ENCODE peak calls at places on chromosomes 13 and 19, in seven cellular contexts. U is tibial nerve, I is tibial artery, Q is Peyer's patch, K is left ventricle myocardium inferior, N is ascending aorta, H is aorta. Y is an unnamed sample.
A peak's percentile ranks its signal among the peaks of the same experiment; 100 is the strongest.

GRCh38 chr19:18940791-18941627 is at the start of gene HOMER3:
- DNase-seq in U (peak; percentile 81), I (peak; percentile 74), Q (peak; percentile 86), K (peak; percentile 85), N (peak; percentile 87), H (peak; percentile 96), Y (no peak)

GRCh38 chr19:28140201-28140600 is 1072.8 kb downstream of the UQCRFS1 start:
- DNase-seq in U (no peak), I (no peak), Q (no peak), K (no peak), N (no peak), H (no peak), Y (no peak)

GRCh38 chr19:48433337-48433736 is 12.4 kb upstream of the GRWD1 start:
- DNase-seq in U (no peak), I (no peak), Q (no peak), K (no peak), N (no peak), H (no peak), Y (no peak)

GRCh38 chr13:59086147-59086546 is 1077.6 kb downstream of the DIAPH3 start:
- DNase-seq in U (no peak), I (no peak), Q (no peak), K (no peak), N (no peak), H (no peak), Y (no peak)

GRCh38 chr13:40485611-40486517 is 180.6 kb downstream of the FOXO1 start:
- DNase-seq in U (no peak), I (no peak), Q (no peak), K (no peak), N (peak; percentile 47), H (no peak), Y (no peak)

GRCh38 chr19:10000171-10000826 is 10.0 kb downstream of the COL5A3 start:
- DNase-seq in U (peak; percentile 82), I (peak; percentile 67), Q (peak; percentile 70), K (peak; percentile 61), N (peak; percentile 80), H (peak; percentile 83), Y (peak; percentile 80)

GRCh38 chr13:43196171-43196611 is 172.8 kb downstream of the DNAJC15 start:
- DNase-seq in U (no peak), I (no peak), Q (no peak), K (peak; percentile 41), N (no peak), H (no peak), Y (no peak)

GRCh38 chr19:13007292-13008045 is 12.2 kb downstream of the NFIX start:
- DNase-seq in U (peak; percentile 54), I (peak; percentile 80), Q (no peak), K (peak; percentile 73), N (peak; percentile 82), H (peak; percentile 90), Y (no peak)

GRCh38 chr19:33997690-33998089 is 174.6 kb upstream of the LSM14A start:
- DNase-seq in U (no peak), I (no peak), Q (no peak), K (no peak), N (no peak), H (no peak), Y (no peak)

GRCh38 chr19:39778763-39779162 is at the start of gene LEUTX:
- DNase-seq in U (no peak), I (no peak), Q (no peak), K (no peak), N (no peak), H (no peak), Y (no peak)

GRCh38 chr19:30640266-30640965 is 268.2 kb downstream of the ZNF536 start:
- DNase-seq in U (no peak), I (no peak), Q (no peak), K (no peak), N (peak; percentile 48), H (no peak), Y (no peak)

GRCh38 chr13:59946924-59947323 is 216.8 kb downstream of the DIAPH3 start:
- DNase-seq in U (no peak), I (no peak), Q (no peak), K (no peak), N (no peak), H (no peak), Y (no peak)

GRCh38 chr19:3151563-3152430 is 16.0 kb downstream of the GNA15 start:
- DNase-seq in U (no peak), I (no peak), Q (no peak), K (no peak), N (no peak), H (peak; percentile 43), Y (no peak)

GRCh38 chr13:19950374-19950773 is 8.2 kb upstream of the ZMYM2 start:
- DNase-seq in U (no peak), I (no peak), Q (no peak), K (no peak), N (no peak), H (no peak), Y (no peak)

GRCh38 chr19:18416778-18417249 is 2.4 kb upstream of the SSBP4 start:
- DNase-seq in U (peak; percentile 87), I (peak; percentile 93), Q (peak; percentile 80), K (peak; percentile 94), N (peak; percentile 96), H (peak; percentile 98), Y (no peak)

GRCh38 chr13:86846501-86846900 is 824.7 kb upstream of the SLITRK5 start:
- DNase-seq in U (no peak), I (no peak), Q (no peak), K (no peak), N (no peak), H (no peak), Y (no peak)

GRCh38 chr19:23762884-23763711 is 4.4 kb upstream of the ZNF681 start:
- DNase-seq in U (no peak), I (peak; percentile 24), Q (peak; percentile 82), K (peak; percentile 87), N (peak; percentile 92), H (peak; percentile 95), Y (peak; percentile 86)

GRCh38 chr13:110538632-110539031 is 22.9 kb downstream of the RAB20 start:
- DNase-seq in U (peak; percentile 43), I (peak; percentile 70), Q (no peak), K (peak; percentile 72), N (no peak), H (no peak), Y (no peak)

GRCh38 chr13:73803997-73804396 is 330.2 kb downstream of the KLF12 start:
- DNase-seq in U (no peak), I (no peak), Q (no peak), K (no peak), N (no peak), H (no peak), Y (no peak)

DNA sequence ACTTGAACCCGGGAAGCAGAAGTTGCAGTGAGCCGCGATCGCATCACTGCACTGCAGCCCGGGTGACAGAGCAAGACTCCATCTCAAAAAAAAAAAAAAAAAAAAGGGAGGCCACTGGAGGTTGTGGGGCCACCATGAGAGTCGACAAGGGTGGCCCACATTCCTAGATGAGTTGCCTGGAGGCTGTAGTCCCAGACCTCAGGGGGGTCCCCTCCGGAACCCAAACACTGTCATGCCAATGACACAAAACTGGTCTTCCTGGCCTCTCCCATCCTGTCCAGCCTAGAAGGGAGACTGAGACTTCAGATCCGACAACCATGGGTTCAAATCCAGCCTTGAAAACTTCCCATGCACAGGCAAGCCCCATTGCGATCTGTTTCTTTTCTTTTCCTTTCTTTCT is 14.7 kb downstream of the SPC24 start:
- DNase-seq in U (no peak), I (no peak), Q (no peak), K (no peak), N (no peak), H (no peak), Y (no peak)
- H3K4me1 ChIP-seq in U (peaks cover 60% of the 10 kb centered on the region), I (peaks cover 21% of the 10 kb centered on the region), Q (peaks cover 6% of the 10 kb centered on the region), K (peaks cover 74% of the 10 kb centered on the region), N (peaks cover 40% of the 10 kb centered on the region), H (no peaks in the 10 kb centered on the region), Y (peaks cover 10% of the 10 kb centered on the region)

GRCh38 chr13:33205804-33206221 is 79.7 kb downstream of the STARD13 start:
- DNase-seq in U (no peak), I (no peak), Q (no peak), K (no peak), N (peak; percentile 75), H (no peak), Y (no peak)
- H3K27ac ChIP-seq in U (peak overlapping the region; percentile 69), I (peak overlapping the region; percentile 81), Q (no peak overlapping the region), K (peak overlapping the region; percentile 87), N (peak overlapping the region; percentile 63), H (peak overlapping the region; percentile 91), Y (no peak overlapping the region)

DNA sequence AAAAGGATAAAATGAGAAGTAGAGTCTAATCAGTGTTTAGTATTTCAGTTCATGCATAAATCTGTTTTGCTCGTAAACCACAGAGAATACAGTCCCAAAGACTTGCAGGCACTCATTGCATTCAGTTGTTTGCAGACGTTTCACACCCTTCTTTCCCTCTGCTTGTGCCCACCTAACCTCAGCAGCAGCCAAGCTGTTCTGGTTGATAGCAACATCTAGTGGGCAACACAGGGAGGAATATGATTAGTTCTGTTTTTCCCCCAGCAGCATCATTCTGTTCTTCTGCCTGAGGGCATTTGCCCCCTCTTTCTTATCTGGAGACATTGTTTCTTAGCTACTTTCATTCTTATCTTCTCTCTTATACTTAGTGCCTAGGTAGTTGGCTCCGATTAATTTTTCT is 135.6 kb downstream of the PAN3 start:
- DNase-seq in U (no peak), I (no peak), Q (no peak), K (no peak), N (no peak), H (no peak), Y (no peak)
- H3K36me3 ChIP-seq in U (peaks cover 57% of the 10 kb centered on the region), I (peaks cover 15% of the 10 kb centered on the region), Q (no peaks in the 10 kb centered on the region), K (peaks cover 54% of the 10 kb centered on the region), N (peaks cover 21% of the 10 kb centered on the region), H (peaks cover 6% of the 10 kb centered on the region), Y (no peaks in the 10 kb centered on the region)

GRCh38 chr19:903266-903797 is 9.7 kb downstream of the R3HDM4 start:
- DNase-seq in U (no peak), I (no peak), Q (no peak), K (no peak), N (no peak), H (no peak), Y (no peak)
- H3K4me1 ChIP-seq in U (no peaks in the 10 kb centered on the region), I (no peaks in the 10 kb centered on the region), Q (peaks cover 4% of the 10 kb centered on the region), K (no peaks in the 10 kb centered on the region), N (no peaks in the 10 kb centered on the region), H (no peaks in the 10 kb centered on the region), Y (peaks cover 4% of the 10 kb centered on the region)

GRCh38 chr13:27650312-27650711 is 28.6 kb downstream of the POLR1D start:
- DNase-seq in U (no peak), I (no peak), Q (no peak), K (no peak), N (no peak), H (no peak), Y (no peak)
- H3K27ac ChIP-seq in U (no peak overlapping the region), I (no peak overlapping the region), Q (no peak overlapping the region), K (no peak overlapping the region), N (no peak overlapping the region), H (no peak overlapping the region), Y (no peak overlapping the region)

GRCh38 chr19:6710273-6711077 is 10.0 kb downstream of the C3 start:
- DNase-seq in U (no peak), I (no peak), Q (no peak), K (no peak), N (no peak), H (peak; percentile 70), Y (no peak)
- H3K36me3 ChIP-seq in U (peaks cover 30% of the 10 kb centered on the region), I (no peaks in the 10 kb centered on the region), Q (no peaks in the 10 kb centered on the region), K (no peaks in the 10 kb centered on the region), N (no peaks in the 10 kb centered on the region), H (no peaks in the 10 kb centered on the region), Y (no peaks in the 10 kb centered on the region)

DNA sequence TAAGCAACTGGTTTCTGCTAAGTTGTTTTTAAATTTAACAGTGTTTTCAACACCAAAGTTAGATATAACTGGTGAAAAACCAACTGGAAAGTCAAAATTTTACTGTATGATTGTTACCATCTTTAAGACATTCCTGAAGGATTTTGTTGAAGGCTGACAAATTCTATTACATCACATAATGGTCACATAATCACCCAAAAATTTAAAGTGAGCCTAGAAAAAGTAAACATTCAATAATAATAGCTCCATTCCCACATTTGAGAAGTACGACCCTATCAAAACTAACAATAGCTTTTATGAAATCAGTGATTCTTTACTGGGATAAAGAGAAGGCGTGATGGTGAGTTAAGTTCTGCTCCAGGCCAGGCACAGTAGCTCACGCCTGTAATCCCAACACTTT is 51.6 kb downstream of the USP12 start:
- DNase-seq in U (no peak), I (no peak), Q (no peak), K (no peak), N (no peak), H (no peak), Y (no peak)
- H3K4me1 ChIP-seq in U (peaks cover 12% of the 10 kb centered on the region), I (no peaks in the 10 kb centered on the region), Q (no peaks in the 10 kb centered on the region), K (peaks cover 52% of the 10 kb centered on the region), N (no peaks in the 10 kb centered on the region), H (peaks cover 6% of the 10 kb centered on the region), Y (peaks cover 7% of the 10 kb centered on the region)